ENCODE peak calls at places on chromosome 2, in six cellular contexts. P is Peyer's patch, C is DMS79 treated with DMSO at 0.1 percent for 48 hours, T is left kidney, V is progenitor cell of endocrine pancreas, I is anterior cingulate cortex. F is an unnamed sample.

GRCh38 chr2:125710561-125710960 is 945.4 kb upstream of the GYPC start:
- DNase-seq in P (no peak), V (no peak), T (peak), C (no peak), I (no peak), F (no peak)

GRCh38 chr2:97997774-97998392 is 2.1 kb upstream of the TMEM131 start:
- DNase-seq in V (no peak), T (peak), P (no peak), I (no peak), C (peak), F (no peak)

GRCh38 chr2:202023198-202023903 is 10.3 kb upstream of the FZD7 start:
- DNase-seq in C (peak), P (no peak), V (no peak), I (no peak), T (peak), F (no peak)

GRCh38 chr2:233410191-233410760 is 56.0 kb downstream of the DGKD start:
- DNase-seq in I (no peak), C (no peak), T (no peak), V (no peak), P (peak), F (no peak)

GRCh38 chr2:7026740-7027139 is 109.5 kb downstream of the RNF144A start:
- DNase-seq in C (peak), V (no peak), P (no peak), T (peak), I (no peak), F (no peak)

GRCh38 chr2:132752421-132753206 is 82.6 kb upstream of the LYPD1 start:
- DNase-seq in C (no peak), V (no peak), I (no peak), T (no peak), P (no peak), F (no peak)

GRCh38 chr2:119468154-119468955 is 36.7 kb downstream of the TMEM37 start:
- DNase-seq in P (no peak), V (no peak), I (no peak), T (no peak), C (peak), F (no peak)

GRCh38 chr2:135257383-135258090 is 205.4 kb downstream of the RAB3GAP1 start:
- DNase-seq in V (no peak), C (no peak), P (no peak), I (no peak), T (no peak), F (no peak)

GRCh38 chr2:240394549-240394948 is 40.9 kb upstream of the GPC1 start:
- DNase-seq in C (no peak), I (no peak), V (no peak), T (no peak), P (no peak), F (no peak)

GRCh38 chr2:6657872-6658271 is 207.8 kb downstream of the CMPK2 start:
- DNase-seq in I (no peak), T (no peak), P (no peak), C (no peak), V (no peak), F (no peak)

GRCh38 chr2:239285071-239285931 is 115.5 kb downstream of the HDAC4 start:
- DNase-seq in P (peak), C (no peak), V (no peak), I (no peak), T (no peak), F (no peak)

GRCh38 chr2:224671731-224672130 is 44.4 kb downstream of the CCDC195 start:
- DNase-seq in C (no peak), P (no peak), T (no peak), V (no peak), I (no peak), F (no peak)

GRCh38 chr2:118250463-118250862 is 162.2 kb downstream of the INSIG2 start:
- DNase-seq in P (no peak), C (no peak), V (no peak), T (no peak), I (no peak), F (no peak)

GRCh38 chr2:234081970-234082822 is 31.7 kb downstream of the SPP2 start:
- DNase-seq in I (no peak), V (no peak), T (peak), P (no peak), C (peak), F (no peak)

GRCh38 chr2:81436256-81436655 is 1131.7 kb upstream of the LRRTM1 start:
- DNase-seq in C (no peak), P (no peak), V (no peak), T (no peak), I (no peak), F (no peak)

GRCh38 chr2:230757476-230757875 is 44.8 kb downstream of the CAB39 start:
- DNase-seq in V (no peak), P (no peak), C (no peak), T (no peak), I (no peak), F (no peak)

GRCh38 chr2:161077367-161078210 is 82.6 kb upstream of the TANK start:
- DNase-seq in T (no peak), V (no peak), C (no peak), I (no peak), P (peak), F (no peak)

GRCh38 chr2:120238728-120239487 is 13.7 kb upstream of the RALB start:
- DNase-seq in V (no peak), T (no peak), I (no peak), C (no peak), P (peak), F (no peak)

GRCh38 chr2:218218409-218219185 is 1.6 kb downstream of the ARPC2 start:
- DNase-seq in V (no peak), P (peak), I (no peak), T (no peak), C (no peak), F (no peak)

GRCh38 chr2:43071629-43072550 is 154.5 kb downstream of the ZFP36L2 start:
- DNase-seq in P (peak), C (no peak), I (no peak), T (peak), V (no peak), F (no peak)

GRCh38 chr2:140863713-140864112 is 1267.1 kb downstream of the LRP1B start:
- DNase-seq in I (no peak), V (no peak), P (no peak), C (no peak), T (peak), F (no peak)